ENCODE peak calls at places on chromosomes 1 and 21, in seven cellular contexts. R is CD8-positive, alpha-beta T cell; E is lower lobe of right lung; M is fibroblast of lung; C is HCT116; B is K562; H is GM23248. K is an unnamed sample. For H3K4me1, the result is how much of the 10 kb centered on the place peaks cover.

GRCh38 chr1:43978551-43979260 is at the start of gene B4GALT2:
- DNase-seq in E (no peak), R (no peak), M (no peak), C (no peak), H (peak), B (peak), K (peak)

GRCh38 chr1:28885982-28886730 is 28.2 kb upstream of the EPB41 start:
- DNase-seq in R (no peak), B (peak), H (peak), E (no peak), M (no peak), C (no peak), K (no peak)

GRCh38 chr1:241532864-241533263 is 686 bp downstream of the KMO start:
- DNase-seq in M (no peak), C (no peak), B (no peak), R (no peak), H (no peak), E (no peak), K (no peak)

GRCh38 chr1:21149862-21150432 is 26.8 kb downstream of the EIF4G3 start:
- DNase-seq in B (no peak), R (no peak), M (peak), H (peak), C (peak), E (no peak), K (peak)

GRCh38 chr1:235910357-235911299 is 43.9 kb upstream of the LYST start:
- DNase-seq in C (peak), R (no peak), M (peak), B (peak), E (no peak), H (peak), K (peak)

GRCh38 chr1:243758647-243759046 is 91.4 kb downstream of the AKT3 start:
- DNase-seq in E (no peak), C (no peak), R (no peak), B (no peak), M (no peak), H (no peak), K (no peak)

GRCh38 chr1:17545354-17545753 is 5.9 kb downstream of the ARHGEF10L start:
- DNase-seq in R (no peak), B (no peak), E (no peak), M (peak), H (peak), C (no peak), K (peak)

GRCh38 chr21:29308456-29308783 is 9.7 kb downstream of the BACH1 start:
- DNase-seq in R (no peak), H (no peak), B (no peak), C (no peak), M (no peak), E (no peak), K (no peak)

GRCh38 chr21:42525228-42525604 is 11.6 kb downstream of the SLC37A1 start:
- DNase-seq in M (peak), C (no peak), H (peak), R (no peak), E (no peak), B (no peak), K (no peak)

GRCh38 chr1:154170547-154171221 is 15.8 kb upstream of the NUP210L start:
- DNase-seq in C (no peak), R (peak), M (no peak), H (peak), B (no peak), E (no peak), K (no peak)

GRCh38 chr1:84086189-84086588 is 57.9 kb upstream of the PRKACB start:
- DNase-seq in C (no peak), M (no peak), H (no peak), E (no peak), R (no peak), B (peak), K (no peak)

GRCh38 chr1:243452092-243452491 is 196.3 kb downstream of the SDCCAG8 start:
- DNase-seq in C (no peak), B (no peak), H (no peak), E (no peak), R (no peak), M (no peak), K (no peak)

GRCh38 chr1:68975534-68975933 is 478.7 kb upstream of the DEPDC1 start:
- DNase-seq in R (no peak), C (no peak), B (no peak), M (no peak), H (no peak), E (no peak), K (peak)

DNA sequence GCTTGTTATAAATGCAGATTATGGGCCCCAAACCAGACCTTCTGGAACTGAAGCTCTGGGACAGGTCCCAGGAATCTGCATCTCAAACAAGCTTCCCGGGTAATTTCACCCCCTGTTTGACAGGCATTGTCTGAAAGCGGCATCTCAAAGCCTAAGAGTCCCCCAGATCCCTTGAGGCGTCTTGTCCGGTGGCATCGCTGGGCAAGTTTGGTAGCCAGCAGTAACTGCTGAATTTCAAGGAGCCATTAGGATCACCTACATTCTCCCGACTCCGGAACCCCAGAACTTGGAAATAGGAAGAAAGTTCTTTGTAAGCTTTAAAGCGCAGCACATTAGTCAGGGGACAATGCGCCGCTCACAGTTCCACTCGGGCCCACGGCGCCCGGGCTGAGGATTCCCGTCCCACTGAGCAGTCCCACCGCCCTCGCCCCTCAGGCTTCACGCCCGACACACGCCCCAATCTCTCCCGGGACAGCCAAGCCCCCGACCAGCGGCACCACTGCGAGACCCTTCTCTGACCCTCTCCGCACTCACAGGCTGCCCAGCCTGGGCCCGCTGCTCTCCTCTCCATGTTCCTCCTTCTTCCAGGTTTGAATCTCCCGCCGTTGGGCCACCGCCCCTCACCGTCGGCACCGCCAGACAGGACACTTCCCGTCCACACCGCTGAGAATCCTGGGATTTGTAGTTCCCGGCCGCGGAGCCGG is at the start of gene IQGAP3:
- DNase-seq in H (peak), E (peak), C (peak), B (peak), M (peak), R (peak), K (peak)
- H3K4me3 ChIP-seq in H (peak), E (peak), C (peak), B (peak), M (peak), R (peak), K (peak)

GRCh38 chr1:9345922-9346321 is 53.2 kb downstream of the SPSB1 start:
- DNase-seq in H (no peak), C (no peak), B (no peak), M (no peak), E (no peak), R (no peak), K (no peak)
- H3K4me1 ChIP-seq in H (under half), C (under half), B (under half), M (under half), E (under half), R (under half), K (under half)

GRCh38 chr1:229855999-229856650 is 210.9 kb upstream of the GALNT2 start:
- DNase-seq in H (peak), B (no peak), C (no peak), M (no peak), R (peak), E (no peak), K (no peak)
- H3K4me3 ChIP-seq in H (peak), B (no peak), C (no peak), M (no peak), R (peak), E (peak), K (no peak)

DNA sequence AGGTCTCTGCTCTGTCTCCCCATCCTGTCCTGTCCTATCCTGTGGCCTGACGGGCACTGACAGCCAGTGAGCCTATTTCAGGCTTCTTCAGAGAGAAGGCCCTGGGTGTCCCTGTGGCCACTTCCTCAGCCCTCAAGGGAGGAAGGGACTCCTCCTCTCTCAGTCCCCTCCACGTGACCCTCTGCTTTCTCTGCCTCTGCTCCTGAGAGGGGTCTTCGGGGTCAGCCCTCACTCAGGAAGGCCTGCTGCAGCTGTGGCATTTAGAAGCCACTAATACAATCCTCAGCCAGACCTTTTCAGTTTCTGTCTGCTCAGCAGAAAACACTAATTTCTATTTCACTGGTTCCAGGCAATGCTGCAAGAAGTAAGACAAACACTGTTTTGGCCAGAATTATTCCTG is 43.6 kb upstream of the ETV3 start:
- DNase-seq in E (no peak), B (no peak), C (no peak), R (no peak), H (no peak), M (no peak), K (no peak)
- H3K4me1 ChIP-seq in E (under half), B (under half), C (under half), R (under half), H (under half), M (under half), K (under half)

K was measured in cardiac muscle cell.